ENCODE peak calls at places on chromosomes 13 and 19, in six cellular contexts. T, G, B, Q, C and S are unnamed samples.

GRCh38 chr19:34482380-34483250 is 1.1 kb downstream of the WTIP start:
- DNase-seq in C (peak; percentile 43), T (peak; percentile 54), G (peak; percentile 37), Q (no peak), B (no peak), S (no peak)

GRCh38 chr19:34172661-34173144 is 399 bp downstream of the LSM14A start:
- DNase-seq in G (no peak), Q (no peak), C (no peak), T (no peak), B (peak; percentile 10), S (no peak)

GRCh38 chr19:55855160-55855559 is 18.8 kb downstream of the NLRP4 start:
- DNase-seq in G (no peak), B (no peak), T (no peak), C (no peak), Q (no peak), S (no peak)

GRCh38 chr13:22506286-22506685 is 674.5 kb upstream of the SGCG start:
- DNase-seq in C (no peak), T (peak; percentile 2), B (no peak), G (no peak), Q (no peak), S (peak; percentile 31)

GRCh38 chr13:98450495-98451167 is 126.3 kb downstream of the STK24 start:
- DNase-seq in Q (no peak), T (peak; percentile 34), G (no peak), C (no peak), B (no peak), S (no peak)

GRCh38 chr13:57044910-57045309 is 95.8 kb upstream of the PRR20A start:
- DNase-seq in T (no peak), G (no peak), C (no peak), B (no peak), Q (no peak), S (no peak)

GRCh38 chr13:51848674-51849073 is 3.7 kb upstream of the TMEM272 start:
- DNase-seq in T (peak; percentile 85), B (no peak), Q (no peak), G (peak; percentile 67), C (peak; percentile 54), S (no peak)

GRCh38 chr19:55355213-55355821 is 798 bp upstream of the COX6B2 start:
- DNase-seq in Q (no peak), B (no peak), C (no peak), G (no peak), T (no peak), S (no peak)

GRCh38 chr13:31722684-31723083 is 16.6 kb upstream of the RXFP2 start:
- DNase-seq in G (no peak), T (no peak), B (no peak), C (no peak), Q (no peak), S (no peak)

GRCh38 chr13:28494861-28495585 is at the start of gene FLT1:
- DNase-seq in G (peak; percentile 38), B (peak; percentile 39), Q (peak; percentile 82), T (peak; percentile 61), C (peak; percentile 96), S (peak; percentile 38)

GRCh38 chr13:105464249-105464648 is 1071.2 kb downstream of the EFNB2 start:
- DNase-seq in C (peak; percentile 67), Q (no peak), G (peak; percentile 43), T (no peak), B (no peak), S (no peak)

GRCh38 chr19:35144600-35145436 is 1.8 kb downstream of the FXYD7 start:
- DNase-seq in C (peak; percentile 87), Q (peak; percentile 87), T (no peak), B (no peak), G (no peak), S (no peak)

GRCh38 chr19:18904334-18905057 is 8.5 kb upstream of the CERS1 start:
- DNase-seq in G (no peak), C (no peak), Q (no peak), T (no peak), B (no peak), S (no peak)

GRCh38 chr19:56118666-56119584 is 2.2 kb downstream of the ZNF787 start:
- DNase-seq in G (no peak), T (no peak), Q (no peak), B (no peak), C (no peak), S (no peak)

GRCh38 chr13:23025848-23026608 is 154.8 kb upstream of the SGCG start:
- DNase-seq in Q (no peak), G (no peak), B (no peak), T (no peak), C (no peak), S (no peak)

GRCh38 chr13:50365300-50365682 is 350.0 kb downstream of the KCNRG start:
- DNase-seq in C (no peak), Q (no peak), B (no peak), G (no peak), T (no peak), S (no peak)

GRCh38 chr13:110308377-110309158 is 1.5 kb downstream of the COL4A2 start:
- DNase-seq in B (no peak), C (peak; percentile 73), Q (peak; percentile 51), T (peak; percentile 57), G (no peak), S (peak; percentile 52)

GRCh38 chr19:16569609-16570320 is 2.5 kb downstream of the SLC35E1 start:
- DNase-seq in G (no peak), C (peak; percentile 95), B (no peak), Q (no peak), T (no peak), S (no peak)

GRCh38 chr19:16564842-16565241 is 7.4 kb downstream of the SLC35E1 start:
- DNase-seq in C (no peak), B (no peak), Q (no peak), T (no peak), G (no peak), S (no peak)

GRCh38 chr19:16566161-16566560 is 6.1 kb downstream of the SLC35E1 start:
- DNase-seq in Q (no peak), C (no peak), B (no peak), G (no peak), T (no peak), S (no peak)

GRCh38 chr19:16562608-16563025 is 9.6 kb downstream of the SLC35E1 start:
- DNase-seq in C (no peak), G (no peak), Q (no peak), B (no peak), T (no peak), S (no peak)

GRCh38 chr19:16566702-16567101 is 5.5 kb downstream of the SLC35E1 start:
- DNase-seq in B (no peak), C (no peak), Q (no peak), G (no peak), T (no peak), S (no peak)
- H3K14ac ChIP-seq in B (no peak overlapping the region), C (no peak overlapping the region), Q (no peak overlapping the region), G (no peak overlapping the region), T (no peak overlapping the region), S (no peak overlapping the region)

DNA sequence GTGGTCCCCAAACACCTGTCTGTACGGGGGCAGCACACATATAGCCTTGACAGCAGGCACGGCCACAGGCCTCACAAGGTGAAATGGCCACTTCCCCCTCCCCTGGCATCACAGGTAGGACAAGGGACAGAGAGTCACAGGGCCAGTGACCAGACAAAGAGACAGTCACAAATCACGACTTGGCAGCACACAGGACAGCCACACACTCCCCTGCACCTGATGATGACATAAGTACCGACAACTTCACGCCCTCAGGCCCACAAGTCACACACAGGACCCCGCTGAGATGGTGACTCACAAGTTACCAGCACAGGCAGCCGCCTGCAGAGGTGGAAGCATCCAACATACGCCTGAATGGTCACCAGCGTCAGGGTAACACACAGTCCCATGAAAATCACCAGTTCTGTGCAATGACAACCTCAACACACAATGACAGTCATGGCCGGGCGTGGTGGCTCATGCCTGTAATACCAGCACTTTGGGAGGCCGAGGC is 16.5 kb downstream of the TYK2 start:
- DNase-seq in Q (no peak), T (no peak), G (no peak), C (peak; percentile 29), B (no peak), S (no peak)
- H2AK5ac ChIP-seq in Q (no peak overlapping the region), T (no peak overlapping the region), G (no peak overlapping the region), C (no peak overlapping the region), B (no peak overlapping the region), S (no peak overlapping the region)

GRCh38 chr13:49279885-49280284 is 32.2 kb downstream of the CDADC1 start:
- DNase-seq in T (no peak), C (no peak), G (no peak), B (no peak), Q (no peak), S (no peak)
- H3K14ac ChIP-seq in T (no peak overlapping the region), C (no peak overlapping the region), G (no peak overlapping the region), B (no peak overlapping the region), Q (no peak overlapping the region), S (no peak overlapping the region)

GRCh38 chr19:45717983-45718650 is 12.6 kb downstream of the FBXO46 start:
- DNase-seq in T (peak; percentile 61), B (no peak), G (no peak), Q (peak; percentile 50), C (no peak), S (no peak)
- H2AK5ac ChIP-seq in T (peak overlapping the region; percentile 94), B (peak overlapping the region; percentile 79), G (peak overlapping the region; percentile 93), Q (no peak overlapping the region), C (peak overlapping the region; percentile 10), S (peak overlapping the region; percentile 64)

GRCh38 chr13:30647420-30647819 is 29.7 kb downstream of the USPL1 start:
- DNase-seq in B (no peak), G (no peak), C (no peak), T (no peak), Q (no peak), S (no peak)
- H3K14ac ChIP-seq in B (no peak overlapping the region), G (no peak overlapping the region), C (no peak overlapping the region), T (no peak overlapping the region), Q (no peak overlapping the region), S (no peak overlapping the region)

DNA sequence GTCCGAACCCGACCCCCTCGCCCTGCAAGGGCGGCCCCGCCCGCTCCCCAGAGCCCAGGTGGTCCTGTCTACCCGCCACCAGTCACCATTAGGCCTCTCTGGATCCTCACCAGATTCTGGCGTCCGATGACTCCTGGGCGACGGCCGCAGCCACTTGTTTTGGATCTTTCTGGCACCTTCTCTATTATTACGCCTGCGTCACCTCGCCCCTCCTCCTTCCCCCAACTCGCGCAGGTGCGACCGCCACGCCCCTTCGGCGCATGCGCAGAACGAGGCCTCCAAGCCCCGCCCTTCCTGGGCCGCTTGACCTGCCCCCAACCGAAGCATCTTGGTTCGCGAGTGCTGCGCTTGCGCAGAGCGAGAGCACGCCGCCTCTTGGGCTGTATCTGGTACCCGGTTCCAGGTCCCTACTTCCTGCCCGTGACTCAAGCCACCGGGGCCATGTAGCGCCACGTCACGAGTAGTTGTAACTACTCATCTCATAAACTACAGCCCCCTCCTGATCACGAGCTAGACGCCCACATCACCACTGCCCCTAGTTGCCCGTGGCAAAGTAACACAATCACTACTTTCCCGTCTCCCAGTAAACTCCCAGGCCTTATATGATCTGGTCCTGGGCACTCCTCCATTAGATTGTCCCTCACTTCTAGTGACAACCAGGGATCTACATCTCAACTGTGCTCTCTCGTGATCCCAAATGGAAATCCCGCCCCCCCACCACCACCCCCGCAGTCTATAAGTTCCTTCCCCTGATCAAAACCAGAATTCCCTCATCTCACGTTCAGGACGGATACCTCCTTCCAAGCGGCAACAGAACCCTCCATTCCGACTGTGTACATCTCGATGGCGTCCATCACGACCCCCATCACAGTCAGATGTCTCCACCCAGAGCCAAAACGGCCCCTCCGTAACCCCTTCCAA is at the start of gene DEDD2:
- DNase-seq in C (peak; percentile 100), B (peak; percentile 95), G (peak; percentile 99), T (peak; percentile 98), Q (peak; percentile 97), S (peak; percentile 96)
- H2AK5ac ChIP-seq in C (peak within 1 kb of the TSS; percentile 85), B (peak within 1 kb of the TSS; percentile 92), G (peak within 1 kb of the TSS; percentile 99), T (peak within 1 kb of the TSS; percentile 69), Q (no peak within 1 kb of the TSS), S (peak within 1 kb of the TSS; percentile 88)